ENCODE peak calls at places on chromosomes 11 and 22, in four cellular contexts. E is HepG2, W is K562, B is GM12878. N is an unnamed sample.

GRCh38 chr22:48546653-48547424 is 1280.8 kb downstream of the BRD1 start:
- DNase-seq in E (no peak), W (no peak), B (no peak), N (no peak)

GRCh38 chr22:43017525-43018290 is 2.8 kb upstream of the PACSIN2 start:
- DNase-seq in E (no peak), W (no peak), B (no peak), N (no peak)

GRCh38 chr11:2742201-2742600 is 42.4 kb upstream of the KCNQ1OT1 start:
- DNase-seq in E (no peak), W (no peak), B (no peak), N (no peak)

GRCh38 chr11:95296621-95297025 is 65.6 kb upstream of the SESN3 start:
- DNase-seq in E (no peak), W (no peak), B (peak), N (no peak)

GRCh38 chr22:46104170-46104880 is 46.0 kb upstream of the PPARA start:
- DNase-seq in E (no peak), W (no peak), B (no peak), N (no peak)

GRCh38 chr22:37486224-37486845 is at the start of gene MFNG:
- DNase-seq in E (peak), W (peak), B (peak), N (peak)

GRCh38 chr22:17371446-17371845 is 2.2 kb downstream of the CECR2 start:
- DNase-seq in E (no peak), W (no peak), B (no peak), N (no peak)

GRCh38 chr11:3896644-3897043 is 41.2 kb downstream of the STIM1 start:
- DNase-seq in E (no peak), W (no peak), B (no peak), N (no peak)

GRCh38 chr11:1836011-1836945 is 1.5 kb downstream of the SYT8 start:
- DNase-seq in E (no peak), W (no peak), B (no peak), N (no peak)

GRCh38 chr11:113189909-113190667 is 124.3 kb upstream of the TTC12 start:
- DNase-seq in E (no peak), W (peak), B (no peak), N (no peak)

GRCh38 chr22:24994070-24994763 is 41.7 kb downstream of the KIAA1671 start:
- DNase-seq in E (no peak), W (no peak), B (no peak), N (peak)

GRCh38 chr11:10785146-10785474 is 23.6 kb downstream of the EIF4G2 start:
- DNase-seq in E (no peak), W (no peak), B (no peak), N (no peak)

GRCh38 chr11:8318536-8318935 is 54.9 kb upstream of the LMO1 start:
- DNase-seq in E (no peak), W (peak), B (no peak), N (peak)
- TF ChIP-seq ETV6 in E (no peak), W (no peak), B (no peak), N (no peak)

DNA sequence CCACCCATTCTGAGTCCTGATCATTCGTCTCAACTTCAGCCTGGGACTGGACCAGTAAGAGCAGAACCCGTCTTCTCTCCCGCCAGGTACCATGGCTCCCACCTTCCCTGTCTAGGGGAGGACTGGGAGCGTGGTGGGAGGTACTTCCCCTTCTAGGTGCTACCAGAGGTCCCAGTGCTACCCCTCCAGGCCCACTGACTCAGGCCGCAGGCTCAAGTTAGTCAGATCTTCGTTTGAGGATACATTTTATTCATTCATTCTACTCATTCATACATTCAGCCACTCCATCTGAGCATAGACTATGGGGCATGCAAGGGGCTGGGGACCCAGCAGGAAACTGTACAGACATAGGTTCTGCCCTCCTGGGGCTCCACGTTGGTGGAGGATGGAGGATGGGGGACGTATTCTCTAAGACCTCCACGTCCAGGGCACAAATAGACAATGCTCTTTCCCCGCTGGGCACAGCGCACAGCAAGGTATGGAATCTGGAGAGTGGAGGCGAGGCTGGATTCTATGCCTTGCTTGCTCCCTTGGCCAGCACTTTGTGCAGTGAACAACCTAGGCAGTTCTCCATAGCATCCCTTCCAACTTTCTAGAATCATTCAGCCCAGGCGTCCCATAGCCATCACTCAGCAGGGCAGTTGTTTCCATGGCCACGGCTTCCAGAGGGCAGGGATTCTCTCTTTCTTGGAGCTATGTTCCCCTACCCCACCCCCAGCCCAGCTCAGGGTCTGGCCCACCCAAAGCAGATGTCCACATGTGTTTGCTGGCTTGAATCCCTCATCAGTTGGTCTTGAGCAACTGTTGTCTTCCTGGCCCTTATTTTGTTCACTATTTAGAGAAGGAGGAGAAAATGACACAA is 1.1 kb upstream of the RAB3IL1 start:
- DNase-seq in E (no peak), W (peak), B (no peak), N (no peak)
- TF ChIP-seq ETV6 in E (no peak), W (no peak), B (no peak), N (no peak)

GRCh38 chr11:45301537-45302246 is 15.6 kb upstream of the SYT13 start:
- DNase-seq in E (no peak), W (no peak), B (no peak), N (no peak)

GRCh38 chr11:45305874-45306623 is 19.9 kb upstream of the SYT13 start:
- DNase-seq in E (no peak), W (no peak), B (no peak), N (no peak)

GRCh38 chr11:45303316-45303715 is 17.2 kb upstream of the SYT13 start:
- DNase-seq in E (no peak), W (no peak), B (no peak), N (no peak)

GRCh38 chr11:45304992-45305335 is 18.8 kb upstream of the SYT13 start:
- DNase-seq in E (no peak), W (no peak), B (no peak), N (no peak)

GRCh38 chr11:45304111-45304991 is 18.2 kb upstream of the SYT13 start:
- DNase-seq in E (no peak), W (no peak), B (no peak), N (no peak)
- TF ChIP-seq ETV6 in E (no peak), W (no peak), B (no peak), N (no peak)

DNA sequence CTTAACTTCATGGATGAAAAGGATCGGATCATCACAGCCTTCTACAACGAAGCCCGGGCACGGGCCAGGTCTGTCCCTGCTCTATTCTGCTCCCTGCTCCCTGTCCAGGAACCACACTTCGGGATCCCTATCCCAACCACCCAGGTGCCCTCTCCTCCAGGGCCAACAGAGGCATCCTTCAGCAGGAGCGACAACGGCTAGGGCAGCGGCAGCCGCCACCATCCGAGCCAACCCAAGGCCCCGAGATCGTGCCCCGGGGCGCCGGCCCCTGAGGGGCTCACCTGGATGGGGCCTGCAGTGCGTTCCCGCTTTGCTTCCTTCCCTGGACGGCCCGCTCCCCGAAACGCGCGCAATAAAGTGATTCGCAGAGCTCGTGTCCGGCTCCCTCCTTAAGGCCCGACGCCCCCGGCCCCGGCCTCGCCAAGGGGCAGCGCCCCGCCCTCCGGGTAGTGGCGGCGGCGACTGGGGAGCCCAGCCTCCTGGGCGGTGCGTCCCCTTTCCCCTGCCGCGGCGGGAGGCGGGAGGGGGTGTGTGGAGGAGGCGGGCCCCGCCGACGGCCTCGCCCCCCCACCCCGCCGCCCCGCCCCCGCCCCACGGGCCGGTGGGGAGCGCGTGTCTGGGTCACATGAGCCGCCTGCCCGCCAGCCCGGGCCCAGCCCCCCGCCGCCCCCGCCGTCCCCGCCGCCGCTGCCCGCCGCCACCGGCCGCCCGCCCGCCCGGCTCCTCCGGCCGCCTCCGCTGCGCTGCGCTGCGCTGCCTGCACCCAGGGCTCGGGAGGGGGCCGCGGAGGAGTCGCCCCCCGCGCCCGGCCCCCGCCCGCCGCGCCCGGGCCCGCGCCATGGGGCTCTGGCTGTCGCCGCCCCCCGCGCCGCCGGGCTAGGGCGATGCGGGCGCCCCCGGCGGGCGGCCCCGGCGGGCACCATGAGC is at the start of gene VEGFB:
- DNase-seq in E (no peak), W (peak), B (no peak), N (peak)
- TF ChIP-seq ETV6 in E (no peak), W (no peak), B (no peak), N (no peak)

DNA sequence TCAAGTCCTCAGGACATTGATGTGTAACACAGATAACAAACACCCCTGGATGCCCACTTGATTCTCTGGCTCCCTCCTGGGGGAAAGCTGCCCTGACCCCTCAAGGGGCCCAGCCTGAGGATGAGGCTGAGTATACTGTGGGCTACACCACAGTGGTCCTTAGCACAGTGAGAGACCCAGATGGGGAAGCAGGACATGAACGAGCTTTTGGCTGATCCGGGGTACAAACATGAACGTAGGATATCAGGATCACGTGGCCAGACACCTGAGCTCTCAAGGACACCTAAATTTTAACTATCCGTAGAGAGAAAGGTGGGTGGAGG is 87.1 kb upstream of the VPREB1 start:
- DNase-seq in E (no peak), W (peak), B (no peak), N (no peak)
- TF ChIP-seq ETV6 in E (no peak), W (no peak), B (no peak), N (no peak)